ENCODE peak calls at places on chromosomes 5 and 9, in seven cellular contexts. F is IMR-90, B is NCI-H345, A is ureter, X is T follicular helper cell, P is fibroblast of the conjunctiva, V is SW 1271. R is an unnamed sample.

GRCh38 chr5:43233946-43234345 is 41.9 kb downstream of the NIM1K start:
- DNase-seq in B (no peak), A (no peak), F (no peak), X (no peak), P (no peak), V (no peak), R (no peak)

GRCh38 chr5:15993334-15993733 is 186.3 kb downstream of the MARCHF11 start:
- DNase-seq in B (no peak), A (no peak), V (peak), X (no peak), P (peak), F (peak), R (no peak)

GRCh38 chr9:91571036-91571435 is 147.4 kb upstream of the NFIL3 start:
- DNase-seq in V (no peak), P (no peak), X (no peak), A (no peak), B (no peak), F (no peak), R (no peak)

GRCh38 chr9:89476546-89476945 is 21.4 kb downstream of the SEMA4D start:
- DNase-seq in X (no peak), A (no peak), P (no peak), B (no peak), V (no peak), F (no peak), R (no peak)

GRCh38 chr5:130541617-130542221 is 623.3 kb downstream of the HINT1 start:
- DNase-seq in X (no peak), A (no peak), F (no peak), V (no peak), B (no peak), P (no peak), R (no peak)

GRCh38 chr9:99779277-99779676 is 42.4 kb upstream of the NR4A3 start:
- DNase-seq in V (no peak), F (no peak), X (no peak), B (no peak), P (no peak), A (no peak), R (no peak)

GRCh38 chr5:57085306-57086081 is 88.4 kb upstream of the GPBP1 start:
- DNase-seq in B (no peak), X (no peak), P (no peak), V (no peak), A (no peak), F (no peak), R (no peak)

GRCh38 chr9:88219601-88220000 is 81.3 kb upstream of the SPATA31C2 start:
- DNase-seq in A (no peak), X (no peak), B (no peak), P (no peak), F (no peak), V (no peak), R (no peak)

GRCh38 chr9:29332789-29333188 is 1759.5 kb upstream of the C9orf72 start:
- DNase-seq in X (no peak), A (no peak), V (peak), P (peak), B (no peak), F (no peak), R (no peak)

GRCh38 chr5:149604321-149604720 is 23.0 kb downstream of the ARHGEF37 start:
- DNase-seq in P (no peak), V (no peak), B (no peak), F (no peak), X (no peak), A (no peak), R (no peak)

GRCh38 chr5:42876375-42876844 is 64.7 kb upstream of the SELENOP start:
- DNase-seq in B (no peak), A (no peak), F (no peak), P (no peak), X (no peak), V (no peak), R (no peak)

GRCh38 chr9:122835313-122835731 is 6.9 kb upstream of the PDCL start:
- DNase-seq in B (no peak), F (no peak), X (no peak), V (no peak), A (no peak), P (no peak), R (no peak)

GRCh38 chr5:38414348-38414747 is 142.1 kb downstream of the LIFR start:
- DNase-seq in B (no peak), A (no peak), F (peak), V (no peak), P (no peak), X (no peak), R (no peak)

GRCh38 chr5:58156977-58157701 is 302.7 kb downstream of the PLK2 start:
- DNase-seq in B (no peak), F (peak), A (no peak), V (no peak), P (no peak), X (no peak), R (no peak)

GRCh38 chr5:169850407-169850806 is 129.9 kb downstream of the INSYN2B start:
- DNase-seq in A (no peak), F (no peak), V (no peak), X (no peak), B (no peak), P (no peak), R (no peak)

GRCh38 chr5:139658928-139659667 is 10.9 kb downstream of the CXXC5 start:
- DNase-seq in V (peak), P (peak), B (no peak), A (no peak), X (no peak), F (peak), R (no peak)

GRCh38 chr9:33128570-33128969 is 38.6 kb downstream of the B4GALT1 start:
- DNase-seq in F (no peak), V (no peak), P (no peak), B (no peak), X (no peak), A (no peak), R (no peak)

GRCh38 chr5:67004730-67005350 is 191.8 kb downstream of the CD180 start:
- DNase-seq in F (no peak), A (no peak), X (no peak), P (no peak), V (no peak), B (no peak), R (no peak)

GRCh38 chr5:148268556-148268955 is at the start of gene SPINK13:
- DNase-seq in F (peak), V (no peak), A (no peak), P (peak), X (no peak), B (no peak), R (no peak)